ENCODE peak calls at places on chromosomes 5 and 9, in four cellular contexts. One of them, this sample, is unnamed. For H3K4me1, the result is how much of the 10 kb centered on the place peaks cover.

GRCh38 chr5:178546675-178547033 is 43.5 kb downstream of the COL23A1 start:
- DNase-seq in adrenal gland: no peak
- DNase-seq in GM23338: no peak
- DNase-seq in upper lobe of right lung: no peak
- DNase-seq in this sample: no peak

GRCh38 chr5:108801776-108802175 is 54.1 kb downstream of the FER start:
- DNase-seq in adrenal gland: no peak
- DNase-seq in GM23338: no peak
- DNase-seq in upper lobe of right lung: no peak
- DNase-seq in this sample: no peak

GRCh38 chr5:64505769-64506566 is at the start of gene RGS7BP:
- DNase-seq in adrenal gland: peak
- DNase-seq in GM23338: peak
- DNase-seq in upper lobe of right lung: peak
- DNase-seq in this sample: peak

GRCh38 chr9:137435980-137436760 is 5.0 kb downstream of the ENTPD8 start:
- DNase-seq in adrenal gland: peak
- DNase-seq in GM23338: no peak
- DNase-seq in upper lobe of right lung: peak
- DNase-seq in this sample: no peak

GRCh38 chr5:66197764-66198405 is 53.8 kb downstream of the SREK1 start:
- DNase-seq in adrenal gland: no peak
- DNase-seq in GM23338: no peak
- DNase-seq in upper lobe of right lung: no peak
- DNase-seq in this sample: no peak

GRCh38 chr5:150600951-150601773 is 39.3 kb upstream of the SYNPO start:
- DNase-seq in adrenal gland: no peak
- DNase-seq in GM23338: no peak
- DNase-seq in upper lobe of right lung: no peak
- DNase-seq in this sample: no peak

GRCh38 chr5:159673538-159673937 is 242.7 kb upstream of the ADRA1B start:
- DNase-seq in adrenal gland: no peak
- DNase-seq in GM23338: no peak
- DNase-seq in upper lobe of right lung: no peak
- DNase-seq in this sample: no peak

GRCh38 chr5:173513521-173513991 is 102.9 kb downstream of the BOD1 start:
- DNase-seq in adrenal gland: no peak
- DNase-seq in GM23338: no peak
- DNase-seq in upper lobe of right lung: no peak
- DNase-seq in this sample: no peak

GRCh38 chr9:34899535-34900158 is 58.4 kb upstream of the PHF24 start:
- DNase-seq in adrenal gland: peak
- DNase-seq in GM23338: peak
- DNase-seq in upper lobe of right lung: peak
- DNase-seq in this sample: peak

GRCh38 chr5:83151821-83152220 is 74.5 kb downstream of the XRCC4 start:
- DNase-seq in adrenal gland: no peak
- DNase-seq in GM23338: no peak
- DNase-seq in upper lobe of right lung: no peak
- DNase-seq in this sample: no peak

GRCh38 chr9:93209576-93210323 is 25.8 kb downstream of the WNK2 start:
- DNase-seq in adrenal gland: no peak
- DNase-seq in GM23338: no peak
- DNase-seq in upper lobe of right lung: no peak
- DNase-seq in this sample: no peak

GRCh38 chr5:109987355-109987754 is 297.6 kb downstream of the MAN2A1 start:
- DNase-seq in adrenal gland: no peak
- DNase-seq in GM23338: no peak
- DNase-seq in upper lobe of right lung: no peak
- DNase-seq in this sample: no peak

GRCh38 chr5:59917121-59917520 is 23.6 kb upstream of the PDE4D start:
- DNase-seq in adrenal gland: no peak
- DNase-seq in GM23338: no peak
- DNase-seq in upper lobe of right lung: no peak
- DNase-seq in this sample: no peak

GRCh38 chr9:22052376-22052945 is 43.4 kb upstream of the CDKN2B start:
- DNase-seq in adrenal gland: no peak
- DNase-seq in GM23338: no peak
- DNase-seq in upper lobe of right lung: no peak
- DNase-seq in this sample: no peak

GRCh38 chr5:137761020-137761516 is 6.9 kb upstream of the HNRNPA0 start:
- DNase-seq in adrenal gland: no peak
- DNase-seq in GM23338: no peak
- DNase-seq in upper lobe of right lung: no peak
- DNase-seq in this sample: no peak

GRCh38 chr9:83106272-83106671 is 43.3 kb upstream of the RASEF start:
- DNase-seq in adrenal gland: no peak
- DNase-seq in GM23338: no peak
- DNase-seq in upper lobe of right lung: no peak
- DNase-seq in this sample: no peak

GRCh38 chr5:109917966-109918365 is 228.2 kb downstream of the MAN2A1 start:
- DNase-seq in adrenal gland: no peak
- DNase-seq in GM23338: no peak
- DNase-seq in upper lobe of right lung: no peak
- DNase-seq in this sample: no peak

GRCh38 chr5:149757956-149758355 is 27.8 kb downstream of the PPARGC1B start:
- DNase-seq in adrenal gland: no peak
- DNase-seq in GM23338: no peak
- DNase-seq in upper lobe of right lung: peak
- DNase-seq in this sample: no peak

GRCh38 chr9:95005276-95006141 is 279.0 kb downstream of the AOPEP start:
- DNase-seq in adrenal gland: no peak
- DNase-seq in GM23338: peak
- DNase-seq in upper lobe of right lung: no peak
- DNase-seq in this sample: no peak

GRCh38 chr5:66247176-66247960 is 103.3 kb downstream of the SREK1 start:
- DNase-seq in adrenal gland: no peak
- DNase-seq in GM23338: no peak
- DNase-seq in upper lobe of right lung: no peak
- DNase-seq in this sample: no peak

GRCh38 chr9:91807640-91808246 is 142.3 kb downstream of the ROR2 start:
- DNase-seq in adrenal gland: no peak
- DNase-seq in GM23338: no peak
- DNase-seq in upper lobe of right lung: no peak
- DNase-seq in this sample: no peak

DNA sequence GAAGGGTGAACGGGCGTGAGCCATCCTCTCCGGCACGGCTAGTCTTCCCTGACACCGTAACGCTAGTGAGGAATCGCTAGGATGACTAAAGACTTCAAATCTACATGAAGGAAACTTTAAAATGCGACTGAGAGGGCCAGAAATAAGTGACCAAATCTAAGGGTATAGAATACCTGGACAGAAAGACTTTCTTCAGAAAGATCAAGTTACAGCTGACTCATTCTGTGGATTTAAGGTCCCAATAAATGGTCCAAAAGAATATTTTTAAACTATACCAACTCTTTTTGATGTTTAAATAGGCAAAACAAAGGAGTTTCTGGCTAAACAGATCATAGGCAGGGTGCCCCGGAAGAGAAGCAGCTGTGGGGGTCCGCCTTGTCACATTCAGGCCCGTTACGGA is 38.9 kb upstream of the CEP72 start:
- DNase-seq in adrenal gland: no peak
- DNase-seq in GM23338: no peak
- DNase-seq in upper lobe of right lung: no peak
- DNase-seq in this sample: no peak
- H3K4me1 ChIP-seq in adrenal gland: under half
- H3K4me1 ChIP-seq in GM23338: under half
- H3K4me1 ChIP-seq in upper lobe of right lung: under half
- H3K4me1 ChIP-seq in this sample: under half

DNA sequence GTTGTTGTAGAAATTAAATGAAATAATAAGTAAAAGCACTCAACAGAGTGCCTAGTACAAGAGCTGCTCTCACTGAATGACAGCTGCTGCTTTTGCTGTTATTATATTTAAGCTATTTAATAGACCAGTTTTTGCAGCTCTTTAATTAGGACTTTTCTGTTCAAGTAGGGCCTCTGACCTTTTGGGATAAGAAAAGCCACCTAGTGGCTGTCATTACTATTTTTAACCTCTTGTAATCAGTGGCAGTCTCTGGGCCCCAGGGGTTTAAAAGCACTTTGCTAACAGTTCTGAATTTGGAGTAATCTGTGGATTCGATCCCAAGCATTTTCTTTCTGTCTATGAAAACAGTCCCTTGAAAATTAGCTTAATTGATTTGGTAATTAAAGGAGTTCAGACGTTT is 121.1 kb downstream of the NUDT12 start:
- DNase-seq in adrenal gland: no peak
- DNase-seq in GM23338: peak
- DNase-seq in upper lobe of right lung: no peak
- DNase-seq in this sample: no peak
- TF ChIP-seq CTCF in adrenal gland: no peak
- TF ChIP-seq CTCF in GM23338: peak
- TF ChIP-seq CTCF in upper lobe of right lung: no peak
- TF ChIP-seq CTCF in this sample: peak

DNA sequence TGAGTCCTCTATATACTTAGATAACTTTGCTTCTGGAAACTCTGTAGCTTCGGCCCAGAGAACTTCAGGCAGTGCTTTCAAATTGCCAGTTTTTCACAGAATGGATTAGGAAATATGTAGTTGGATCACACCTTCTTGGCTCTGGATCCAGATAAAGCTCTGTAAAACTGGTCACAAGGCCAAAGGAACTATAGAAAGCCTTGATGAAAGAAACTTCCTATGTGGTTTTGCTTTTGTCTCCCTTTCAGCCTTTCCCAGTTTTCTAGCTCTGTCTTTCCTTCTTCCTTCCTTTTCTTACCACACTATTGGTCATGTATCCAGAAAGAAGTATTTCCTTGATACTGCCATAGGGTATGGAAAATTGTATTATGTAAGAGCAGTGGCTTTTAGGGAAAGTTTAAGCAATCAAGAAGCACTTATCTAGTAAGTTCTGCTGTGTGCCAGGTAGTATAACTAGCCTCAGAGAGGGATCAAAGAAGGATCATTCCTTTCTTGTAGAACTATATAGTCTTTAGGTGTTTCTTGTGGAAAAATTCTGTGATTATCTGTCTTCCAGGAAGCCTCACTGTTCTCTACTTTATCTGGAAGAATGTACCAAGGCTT is 6.3 kb downstream of the GPR21 start:
- DNase-seq in adrenal gland: no peak
- DNase-seq in GM23338: no peak
- DNase-seq in upper lobe of right lung: no peak
- DNase-seq in this sample: no peak
- H3K4me1 ChIP-seq in adrenal gland: under half
- H3K4me1 ChIP-seq in GM23338: under half
- H3K4me1 ChIP-seq in upper lobe of right lung: under half
- H3K4me1 ChIP-seq in this sample: under half

GRCh38 chr5:51388488-51389325 is 5.5 kb downstream of the ISL1 start:
- DNase-seq in adrenal gland: no peak
- DNase-seq in GM23338: no peak
- DNase-seq in upper lobe of right lung: no peak
- DNase-seq in this sample: no peak
- TF ChIP-seq CTCF in adrenal gland: no peak
- TF ChIP-seq CTCF in GM23338: no peak
- TF ChIP-seq CTCF in upper lobe of right lung: no peak
- TF ChIP-seq CTCF in this sample: no peak

GRCh38 chr5:81757404-81757803 is 6.5 kb upstream of the SSBP2 start:
- DNase-seq in adrenal gland: no peak
- DNase-seq in GM23338: no peak
- DNase-seq in upper lobe of right lung: no peak
- DNase-seq in this sample: no peak

GRCh38 chr5:81753429-81753828 is 2.5 kb upstream of the SSBP2 start:
- DNase-seq in adrenal gland: no peak
- DNase-seq in GM23338: no peak
- DNase-seq in upper lobe of right lung: no peak
- DNase-seq in this sample: no peak

GRCh38 chr5:81754621-81755020 is 3.7 kb upstream of the SSBP2 start:
- DNase-seq in adrenal gland: no peak
- DNase-seq in GM23338: no peak
- DNase-seq in upper lobe of right lung: no peak
- DNase-seq in this sample: no peak

GRCh38 chr5:81755320-81755719 is 4.4 kb upstream of the SSBP2 start:
- DNase-seq in adrenal gland: peak
- DNase-seq in GM23338: peak
- DNase-seq in upper lobe of right lung: no peak
- DNase-seq in this sample: peak

DNA sequence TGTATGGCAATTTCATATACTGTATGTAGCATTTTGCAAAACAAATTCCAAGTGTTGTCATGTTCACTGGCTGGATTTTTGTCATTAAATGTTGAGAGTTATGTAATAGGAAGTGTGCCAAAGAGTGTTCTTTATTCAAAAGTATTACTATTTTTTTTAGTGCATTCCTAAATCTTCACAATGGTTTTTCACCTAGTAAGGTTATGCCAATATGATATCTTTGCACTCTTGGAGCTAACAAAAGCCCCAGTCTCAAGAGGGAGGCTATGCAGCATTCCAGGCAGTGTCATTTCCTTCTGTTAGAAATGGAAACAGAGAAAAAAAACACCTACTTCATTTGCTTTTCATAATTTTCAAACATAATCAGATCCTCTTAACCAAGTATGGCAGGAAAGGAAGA is 5.1 kb upstream of the SSBP2 start:
- DNase-seq in adrenal gland: no peak
- DNase-seq in GM23338: no peak
- DNase-seq in upper lobe of right lung: no peak
- DNase-seq in this sample: no peak
- H3K4me1 ChIP-seq in adrenal gland: under half
- H3K4me1 ChIP-seq in GM23338: half or more
- H3K4me1 ChIP-seq in upper lobe of right lung: under half
- H3K4me1 ChIP-seq in this sample: under half

GRCh38 chr5:41754857-41755256 is 115.4 kb downstream of the OXCT1 start:
- DNase-seq in adrenal gland: no peak
- DNase-seq in GM23338: no peak
- DNase-seq in upper lobe of right lung: no peak
- DNase-seq in this sample: no peak
- TF ChIP-seq CTCF in adrenal gland: peak
- TF ChIP-seq CTCF in GM23338: peak
- TF ChIP-seq CTCF in upper lobe of right lung: no peak
- TF ChIP-seq CTCF in this sample: no peak

DNA sequence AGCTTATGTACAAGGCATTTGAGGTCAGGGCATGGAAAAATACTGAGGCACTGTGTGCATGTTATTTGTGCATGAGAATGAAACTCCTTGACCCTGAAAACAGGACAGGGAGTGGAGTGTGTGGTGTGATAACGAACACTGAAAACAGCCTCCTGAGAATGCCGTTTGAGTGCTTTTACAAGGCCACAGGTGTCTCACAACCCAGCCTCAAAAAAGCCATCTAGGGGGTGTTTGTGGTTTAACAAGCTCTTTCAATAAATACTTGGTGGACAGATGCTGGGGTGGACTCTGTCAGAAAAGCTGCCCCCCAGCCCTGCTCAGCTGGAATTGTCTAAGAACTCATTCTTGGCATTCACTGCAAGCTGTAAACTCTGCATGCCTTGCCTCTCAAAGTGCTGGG is 94.0 kb upstream of the SLC25A48 start:
- DNase-seq in adrenal gland: no peak
- DNase-seq in GM23338: no peak
- DNase-seq in upper lobe of right lung: no peak
- DNase-seq in this sample: no peak
- H3K4me1 ChIP-seq in adrenal gland: under half
- H3K4me1 ChIP-seq in GM23338: under half
- H3K4me1 ChIP-seq in upper lobe of right lung: under half
- H3K4me1 ChIP-seq in this sample: under half

GRCh38 chr9:11149065-11149464 is 536.3 kb upstream of the PTPRD start:
- DNase-seq in adrenal gland: no peak
- DNase-seq in GM23338: peak
- DNase-seq in upper lobe of right lung: no peak
- DNase-seq in this sample: no peak
- TF ChIP-seq CTCF in adrenal gland: no peak
- TF ChIP-seq CTCF in GM23338: peak
- TF ChIP-seq CTCF in upper lobe of right lung: no peak
- TF ChIP-seq CTCF in this sample: no peak

GRCh38 chr5:95985249-95985648 is 23.6 kb upstream of the ELL2 start:
- DNase-seq in adrenal gland: no peak
- DNase-seq in GM23338: peak
- DNase-seq in upper lobe of right lung: no peak
- DNase-seq in this sample: no peak
- H3K4me1 ChIP-seq in adrenal gland: under half
- H3K4me1 ChIP-seq in GM23338: under half
- H3K4me1 ChIP-seq in upper lobe of right lung: under half
- H3K4me1 ChIP-seq in this sample: half or more

This sample was measured in Caco-2.